ENCODE peak calls at places on chromosomes 16 and 17, in six cellular contexts. K, O, U, Z, P and R are unnamed samples.

GRCh38 chr17:36203335-36203734 is 6.8 kb upstream of the CCL3L1 start:
- DNase-seq in P (no peak), O (no peak), K (no peak), U (no peak), Z (no peak), R (no peak)

GRCh38 chr16:66717776-66718175 is 21.2 kb upstream of the CMTM4 start:
- DNase-seq in O (no peak), U (no peak), Z (no peak), K (no peak), P (no peak), R (no peak)

GRCh38 chr17:21218101-21218500 is 4.1 kb upstream of the TMEM11 start:
- DNase-seq in U (no peak), P (no peak), K (no peak), O (no peak), Z (no peak), R (no peak)

GRCh38 chr17:12485361-12485911 is 180.3 kb upstream of the MYOCD start:
- DNase-seq in U (peak), P (no peak), O (no peak), K (no peak), Z (no peak), R (no peak)

GRCh38 chr17:8123695-8124349 is at the start of gene HES7:
- DNase-seq in Z (no peak), O (no peak), K (no peak), U (no peak), P (no peak), R (no peak)

GRCh38 chr17:45307290-45308015 is 9.4 kb downstream of the MAP3K14 start:
- DNase-seq in Z (peak), O (no peak), P (no peak), U (peak), K (no peak), R (no peak)

GRCh38 chr16:51290410-51290809 is 139.3 kb upstream of the SALL1 start:
- DNase-seq in U (no peak), P (no peak), K (no peak), Z (no peak), O (no peak), R (no peak)

GRCh38 chr17:61761827-61762226 is 101.5 kb downstream of the BRIP1 start:
- DNase-seq in K (no peak), Z (no peak), O (no peak), P (no peak), U (no peak), R (no peak)

GRCh38 chr16:49586466-49586865 is 212.9 kb downstream of the C16orf78 start:
- DNase-seq in O (no peak), K (no peak), U (no peak), P (no peak), Z (no peak), R (no peak)

GRCh38 chr17:63446981-63447687 is 1.0 kb upstream of the CYB561 start:
- DNase-seq in O (no peak), P (peak), Z (no peak), K (peak), U (no peak), R (no peak)

GRCh38 chr17:28901866-28902818 is 737 bp downstream of the DHRS13 start:
- DNase-seq in Z (peak), P (peak), K (peak), U (peak), O (peak), R (no peak)

GRCh38 chr17:41141361-41141760 is 1.0 kb upstream of the KRTAP4-6 start:
- DNase-seq in O (no peak), U (no peak), Z (no peak), P (no peak), K (no peak), R (no peak)

GRCh38 chr17:74240637-74241036 is 27.3 kb downstream of the TTYH2 start:
- DNase-seq in O (no peak), P (no peak), K (no peak), U (peak), Z (peak), R (no peak)

GRCh38 chr17:43660816-43661493 is 767 bp downstream of the MEOX1 start:
- DNase-seq in O (no peak), Z (no peak), K (no peak), U (no peak), P (no peak), R (no peak)

GRCh38 chr16:318628-319027 is 33.9 kb downstream of the AXIN1 start:
- DNase-seq in Z (no peak), K (no peak), O (no peak), P (peak), U (no peak), R (no peak)
- TF ChIP-seq CTCF in Z (no peak), K (no peak), O (no peak), P (no peak), U (no peak), R (no peak)

GRCh38 chr16:14307623-14308356 is 236.7 kb downstream of the MRTFB start:
- DNase-seq in Z (peak), K (no peak), P (peak), U (peak), O (no peak), R (no peak)

GRCh38 chr16:14304891-14305459 is 233.9 kb downstream of the MRTFB start:
- DNase-seq in Z (no peak), U (no peak), K (no peak), P (no peak), O (no peak), R (no peak)

GRCh38 chr16:14307059-14307531 is 236.0 kb downstream of the MRTFB start:
- DNase-seq in Z (no peak), O (no peak), P (no peak), U (no peak), K (no peak), R (no peak)

GRCh38 chr16:14308357-14308723 is 237.2 kb downstream of the MRTFB start:
- DNase-seq in K (no peak), Z (no peak), P (no peak), U (no peak), O (no peak), R (no peak)

DNA sequence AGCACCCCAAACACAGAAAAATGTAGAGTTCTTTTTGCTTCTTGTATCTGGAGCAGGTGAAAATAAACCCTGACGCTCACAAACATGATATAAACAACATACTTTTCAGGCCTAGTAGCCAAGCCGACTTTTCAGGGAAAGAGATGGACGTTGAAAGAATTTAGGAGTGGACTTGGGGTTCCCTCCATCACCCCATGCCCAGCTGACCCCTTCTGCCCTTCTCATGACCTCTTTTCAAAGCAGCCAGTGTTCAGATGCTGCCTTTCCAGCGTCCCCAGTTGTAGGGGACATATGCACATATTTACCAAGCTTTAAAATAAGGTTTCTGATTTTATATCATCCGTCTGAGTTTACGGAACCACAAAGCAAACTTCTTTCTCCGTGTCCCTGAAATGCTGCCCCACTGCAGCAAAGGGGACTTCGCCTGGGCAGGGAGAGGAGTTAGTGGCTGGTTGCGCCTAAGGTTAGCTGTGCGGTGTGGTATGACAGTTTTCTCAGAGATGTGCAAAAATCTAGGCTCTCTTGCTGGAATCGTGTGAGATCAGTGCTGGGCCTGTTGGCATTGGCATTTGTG is 235.5 kb downstream of the MRTFB start:
- DNase-seq in Z (no peak), U (no peak), P (no peak), O (no peak), K (no peak), R (no peak)
- TF ChIP-seq CTCF in Z (no peak), U (no peak), P (no peak), O (no peak), K (no peak), R (no peak)

GRCh38 chr17:13581925-13582324 is 19.8 kb downstream of the HS3ST3A1 start:
- DNase-seq in U (peak), O (no peak), P (no peak), K (no peak), Z (no peak), R (no peak)

GRCh38 chr17:13576661-13577526 is 24.8 kb downstream of the HS3ST3A1 start:
- DNase-seq in U (no peak), O (no peak), P (no peak), Z (no peak), K (no peak), R (no peak)

GRCh38 chr17:13575466-13575865 is 26.3 kb downstream of the HS3ST3A1 start:
- DNase-seq in O (no peak), U (no peak), Z (no peak), K (no peak), P (no peak), R (no peak)

GRCh38 chr17:13572581-13572980 is 29.1 kb downstream of the HS3ST3A1 start:
- DNase-seq in O (no peak), P (no peak), U (no peak), K (no peak), Z (peak), R (no peak)

GRCh38 chr17:13575922-13576419 is 25.8 kb downstream of the HS3ST3A1 start:
- DNase-seq in K (no peak), U (peak), O (no peak), P (no peak), Z (no peak), R (no peak)
- TF ChIP-seq CTCF in K (no peak), U (no peak), O (no peak), P (no peak), Z (no peak), R (no peak)

GRCh38 chr17:27560668-27561067 is 70.3 kb upstream of the LGALS9 start:
- DNase-seq in U (no peak), O (no peak), Z (no peak), P (no peak), K (no peak), R (no peak)

GRCh38 chr17:27558341-27558740 is 72.6 kb upstream of the LGALS9 start:
- DNase-seq in U (no peak), Z (no peak), O (no peak), P (no peak), K (no peak), R (no peak)

GRCh38 chr17:27559506-27559931 is 71.5 kb upstream of the LGALS9 start:
- DNase-seq in K (no peak), O (no peak), P (no peak), Z (peak), U (peak), R (no peak)

GRCh38 chr17:27559996-27560481 is 70.9 kb upstream of the LGALS9 start:
- DNase-seq in K (peak), Z (peak), P (peak), O (no peak), U (peak), R (no peak)

DNA sequence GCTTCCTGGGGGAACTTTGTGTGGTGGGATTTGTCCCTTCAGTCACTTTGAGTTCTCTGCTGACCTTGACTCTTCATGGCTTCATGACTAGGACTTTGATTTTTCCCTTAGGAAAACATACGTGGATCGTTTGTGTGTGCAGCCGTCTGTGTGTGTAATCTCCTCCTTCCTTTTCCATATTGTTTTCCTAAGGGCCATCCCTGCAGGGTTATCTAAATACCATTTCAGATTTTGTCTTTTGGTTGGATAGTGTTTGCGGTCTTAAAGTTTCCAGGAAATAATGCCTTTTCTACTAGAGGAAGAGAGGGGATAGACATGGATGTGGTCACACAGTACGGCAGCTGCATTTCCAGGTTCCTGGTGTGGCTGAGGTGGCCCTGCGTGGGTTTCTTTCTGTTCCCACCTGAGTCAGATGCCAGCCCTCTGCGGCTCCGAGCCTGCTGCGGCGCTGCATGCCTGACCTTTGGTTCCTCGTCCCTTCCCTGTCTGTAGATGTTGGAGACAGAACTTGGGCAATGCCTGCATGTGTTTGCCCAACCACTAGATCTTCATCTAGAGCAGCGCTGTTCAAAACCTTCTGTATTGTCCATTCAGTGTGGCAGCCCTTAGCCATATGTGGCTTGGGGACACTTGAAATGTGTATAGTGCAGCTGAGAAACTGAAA is 72.0 kb upstream of the LGALS9 start:
- DNase-seq in O (no peak), Z (no peak), P (no peak), U (no peak), K (no peak), R (no peak)
- TF ChIP-seq CTCF in O (no peak), Z (no peak), P (no peak), U (no peak), K (no peak), R (no peak)

GRCh38 chr17:79146562-79146961 is 71.9 kb downstream of the ENGASE start:
- DNase-seq in K (no peak), U (no peak), O (no peak), Z (no peak), P (no peak), R (no peak)

GRCh38 chr17:79148584-79148983 is 74.0 kb downstream of the ENGASE start:
- DNase-seq in O (no peak), U (no peak), K (no peak), P (no peak), Z (no peak), R (no peak)

GRCh38 chr17:79145548-79145947 is 70.9 kb downstream of the ENGASE start:
- DNase-seq in U (no peak), P (no peak), O (no peak), Z (no peak), K (no peak), R (no peak)

GRCh38 chr17:79150035-79150733 is 75.6 kb downstream of the ENGASE start:
- DNase-seq in O (no peak), U (no peak), K (no peak), P (no peak), Z (no peak), R (no peak)

GRCh38 chr17:79147791-79148506 is 73.3 kb downstream of the ENGASE start:
- DNase-seq in O (no peak), Z (no peak), U (no peak), P (no peak), K (no peak), R (no peak)
- TF ChIP-seq CTCF in O (no peak), Z (no peak), U (no peak), P (no peak), K (no peak), R (no peak)